ENCODE peak calls at places on chromosomes 12 and 14, in eight cellular contexts. I is adipocyte; M is A549; P is RWPE1; U is CD8-positive, alpha-beta T cell; E is lung microvascular endothelial cell; W is NCI-H460; T is transverse colon. N is an unnamed sample.

GRCh38 chr14:99749142-99749541 is 44.1 kb upstream of the EML1 start:
- DNase-seq in I (no peak), M (no peak), P (no peak), U (no peak), E (no peak), W (no peak), T (no peak), N (no peak)

GRCh38 chr14:89418976-89419375 is 1.9 kb upstream of the FOXN3 start:
- DNase-seq in I (no peak), M (no peak), P (no peak), U (no peak), E (no peak), W (no peak), T (no peak), N (no peak)

GRCh38 chr12:57627504-57628279 is 5.3 kb downstream of the B4GALNT1 start:
- DNase-seq in I (no peak), M (no peak), P (no peak), U (no peak), E (no peak), W (no peak), T (no peak), N (peak)

GRCh38 chr12:98373982-98374381 is 141.4 kb upstream of the TMPO start:
- DNase-seq in I (peak), M (no peak), P (no peak), U (no peak), E (peak), W (no peak), T (no peak), N (no peak)

GRCh38 chr14:47365248-47365647 is 310.2 kb downstream of the MDGA2 start:
- DNase-seq in I (no peak), M (no peak), P (no peak), U (no peak), E (no peak), W (no peak), T (no peak), N (no peak)

GRCh38 chr14:95480109-95480886 is 36.2 kb downstream of the SYNE3 start:
- DNase-seq in I (peak), M (no peak), P (no peak), U (peak), E (peak), W (no peak), T (peak), N (no peak)

GRCh38 chr14:69137456-69138188 is 15.3 kb downstream of the DCAF5 start:
- DNase-seq in I (peak), M (no peak), P (no peak), U (no peak), E (no peak), W (no peak), T (no peak), N (no peak)

GRCh38 chr14:96811265-96811664 is 14.1 kb downstream of the VRK1 start:
- DNase-seq in I (peak), M (no peak), P (peak), U (no peak), E (peak), W (no peak), T (no peak), N (no peak)

GRCh38 chr14:72699433-72699832 is 194.5 kb downstream of the DPF3 start:
- DNase-seq in I (no peak), M (no peak), P (no peak), U (no peak), E (no peak), W (no peak), T (no peak), N (no peak)

GRCh38 chr12:32139064-32139421 is 32.4 kb downstream of the BICD1 start:
- DNase-seq in I (peak), M (no peak), P (no peak), U (no peak), E (peak), W (no peak), T (peak), N (no peak)

GRCh38 chr12:65593206-65593833 is 231.0 kb upstream of the HMGA2 start:
- DNase-seq in I (no peak), M (no peak), P (no peak), U (no peak), E (no peak), W (no peak), T (no peak), N (no peak)

GRCh38 chr12:5376591-5377207 is 55.2 kb upstream of the NTF3 start:
- DNase-seq in I (no peak), M (no peak), P (no peak), U (no peak), E (no peak), W (no peak), T (peak), N (no peak)

GRCh38 chr14:60648934-60649814 is at the start of gene SIX1:
- DNase-seq in I (peak), M (peak), P (peak), U (no peak), E (peak), W (peak), T (peak), N (peak)

GRCh38 chr14:49420201-49420600 is 166.0 kb downstream of the RPS29 start:
- DNase-seq in I (no peak), M (no peak), P (no peak), U (no peak), E (no peak), W (no peak), T (no peak), N (no peak)

GRCh38 chr12:79547735-79548347 is 142.9 kb downstream of the PAWR start:
- DNase-seq in I (peak), M (peak), P (peak), U (no peak), E (peak), W (peak), T (peak), N (peak)

GRCh38 chr12:83841620-83842019 is 1071.0 kb downstream of the SLC6A15 start:
- DNase-seq in I (peak), M (no peak), P (no peak), U (no peak), E (no peak), W (no peak), T (no peak), N (no peak)

GRCh38 chr12:67320614-67321305 is 51.6 kb downstream of the CAND1 start:
- DNase-seq in I (no peak), M (no peak), P (no peak), U (no peak), E (no peak), W (no peak), T (no peak), N (no peak)

GRCh38 chr14:75986439-75986765 is 839 bp downstream of the IFT43 start:
- DNase-seq in I (no peak), M (no peak), P (no peak), U (no peak), E (peak), W (no peak), T (no peak), N (no peak)

GRCh38 chr14:59013672-59014298 is 174.7 kb upstream of the DAAM1 start:
- DNase-seq in I (no peak), M (no peak), P (no peak), U (no peak), E (peak), W (peak), T (no peak), N (no peak)